ENCODE peak calls at places on chromosomes 4 and X, in six cellular contexts. One of them, this sample, is unnamed.
A peak's percentile ranks its signal among the peaks of the same experiment; 100 is the strongest.

GRCh38 chr4:41069268-41069667 is 145.1 kb downstream of the APBB2 start:
- DNase-seq in A549: no peak
- DNase-seq in GM12878: no peak
- DNase-seq in ovary: no peak
- DNase-seq in SK-N-SH: no peak
- DNase-seq in transverse colon: no peak
- DNase-seq in this sample: no peak

GRCh38 chr4:89586864-89587263 is 250.1 kb downstream of the SNCA start:
- DNase-seq in A549: no peak
- DNase-seq in transverse colon: no peak
- DNase-seq in GM12878: no peak
- DNase-seq in SK-N-SH: no peak
- DNase-seq in ovary: no peak
- DNase-seq in this sample: no peak

GRCh38 chr4:140612356-140612755 is 43.6 kb upstream of the UCP1 start:
- DNase-seq in A549: no peak
- DNase-seq in ovary: no peak
- DNase-seq in GM12878: no peak
- DNase-seq in transverse colon: no peak
- DNase-seq in SK-N-SH: no peak
- DNase-seq in this sample: no peak

GRCh38 chr4:119542575-119542974 is 86.0 kb downstream of the PDE5A start:
- DNase-seq in SK-N-SH: no peak
- DNase-seq in GM12878: no peak
- DNase-seq in transverse colon: no peak
- DNase-seq in ovary: no peak
- DNase-seq in A549: no peak
- DNase-seq in this sample: no peak

GRCh38 chr4:44535981-44536380 is 87.4 kb upstream of the KCTD8 start:
- DNase-seq in SK-N-SH: no peak
- DNase-seq in ovary: no peak
- DNase-seq in transverse colon: no peak
- DNase-seq in A549: no peak
- DNase-seq in GM12878: no peak
- DNase-seq in this sample: no peak

GRCh38 chr4:86895692-86896488 is 3.7 kb upstream of the C4orf36 start:
- DNase-seq in A549: peak; percentile 22
- DNase-seq in GM12878: no peak
- DNase-seq in ovary: no peak
- DNase-seq in transverse colon: no peak
- DNase-seq in SK-N-SH: peak; percentile 58
- DNase-seq in this sample: peak; percentile 74

GRCh38 chr4:11495291-11495690 is 66.6 kb upstream of the HS3ST1 start:
- DNase-seq in A549: no peak
- DNase-seq in SK-N-SH: no peak
- DNase-seq in ovary: no peak
- DNase-seq in transverse colon: no peak
- DNase-seq in GM12878: no peak
- DNase-seq in this sample: no peak

GRCh38 chr4:24527371-24527770 is 57.0 kb downstream of the DHX15 start:
- DNase-seq in transverse colon: no peak
- DNase-seq in SK-N-SH: no peak
- DNase-seq in GM12878: no peak
- DNase-seq in A549: no peak
- DNase-seq in ovary: no peak
- DNase-seq in this sample: no peak

GRCh38 chr4:123706961-123707360 is 310.4 kb downstream of the SPRY1 start:
- DNase-seq in SK-N-SH: no peak
- DNase-seq in transverse colon: no peak
- DNase-seq in GM12878: no peak
- DNase-seq in A549: no peak
- DNase-seq in ovary: no peak
- DNase-seq in this sample: no peak

GRCh38 chr4:134691915-134692314 is 490.3 kb upstream of the PABPC4L start:
- DNase-seq in SK-N-SH: no peak
- DNase-seq in A549: no peak
- DNase-seq in ovary: no peak
- DNase-seq in transverse colon: no peak
- DNase-seq in GM12878: no peak
- DNase-seq in this sample: no peak

GRCh38 chrX:150715180-150715579 is 22.0 kb downstream of the MTMR1 start:
- DNase-seq in SK-N-SH: no peak
- DNase-seq in ovary: no peak
- DNase-seq in transverse colon: no peak
- DNase-seq in GM12878: no peak
- DNase-seq in A549: no peak
- DNase-seq in this sample: no peak
- TF ChIP-seq EP300 in SK-N-SH: no peak
- TF ChIP-seq EP300 in ovary: no peak
- TF ChIP-seq EP300 in transverse colon: no peak
- TF ChIP-seq EP300 in GM12878: no peak
- TF ChIP-seq EP300 in A549: no peak
- TF ChIP-seq EP300 in this sample: no peak

GRCh38 chr4:169115144-169115896 is 105.3 kb upstream of the CBR4 start:
- DNase-seq in GM12878: no peak
- DNase-seq in ovary: no peak
- DNase-seq in transverse colon: peak; percentile 16
- DNase-seq in A549: no peak
- DNase-seq in SK-N-SH: no peak
- DNase-seq in this sample: no peak

GRCh38 chr4:169115897-169116254 is 105.8 kb upstream of the CBR4 start:
- DNase-seq in A549: no peak
- DNase-seq in GM12878: no peak
- DNase-seq in ovary: no peak
- DNase-seq in SK-N-SH: no peak
- DNase-seq in transverse colon: peak; percentile 19
- DNase-seq in this sample: no peak

GRCh38 chr4:169117591-169118081 is 107.6 kb upstream of the CBR4 start:
- DNase-seq in SK-N-SH: no peak
- DNase-seq in transverse colon: no peak
- DNase-seq in GM12878: no peak
- DNase-seq in ovary: no peak
- DNase-seq in A549: no peak
- DNase-seq in this sample: no peak

GRCh38 chr4:169114341-169114974 is 104.4 kb upstream of the CBR4 start:
- DNase-seq in transverse colon: no peak
- DNase-seq in GM12878: no peak
- DNase-seq in A549: no peak
- DNase-seq in SK-N-SH: no peak
- DNase-seq in ovary: no peak
- DNase-seq in this sample: no peak

GRCh38 chr4:169116270-169116901 is 106.3 kb upstream of the CBR4 start:
- DNase-seq in A549: no peak
- DNase-seq in GM12878: no peak
- DNase-seq in SK-N-SH: no peak
- DNase-seq in ovary: no peak
- DNase-seq in transverse colon: no peak
- DNase-seq in this sample: no peak
- TF ChIP-seq EP300 in A549: no peak
- TF ChIP-seq EP300 in GM12878: no peak
- TF ChIP-seq EP300 in SK-N-SH: no peak
- TF ChIP-seq EP300 in ovary: no peak
- TF ChIP-seq EP300 in transverse colon: no peak
- TF ChIP-seq EP300 in this sample: no peak

GRCh38 chr4:148893095-148893494 is 450.9 kb upstream of the NR3C2 start:
- DNase-seq in GM12878: no peak
- DNase-seq in ovary: no peak
- DNase-seq in SK-N-SH: no peak
- DNase-seq in A549: no peak
- DNase-seq in transverse colon: no peak
- DNase-seq in this sample: no peak
- TF ChIP-seq EP300 in GM12878: no peak
- TF ChIP-seq EP300 in ovary: no peak
- TF ChIP-seq EP300 in SK-N-SH: no peak
- TF ChIP-seq EP300 in A549: no peak
- TF ChIP-seq EP300 in transverse colon: no peak
- TF ChIP-seq EP300 in this sample: no peak

DNA sequence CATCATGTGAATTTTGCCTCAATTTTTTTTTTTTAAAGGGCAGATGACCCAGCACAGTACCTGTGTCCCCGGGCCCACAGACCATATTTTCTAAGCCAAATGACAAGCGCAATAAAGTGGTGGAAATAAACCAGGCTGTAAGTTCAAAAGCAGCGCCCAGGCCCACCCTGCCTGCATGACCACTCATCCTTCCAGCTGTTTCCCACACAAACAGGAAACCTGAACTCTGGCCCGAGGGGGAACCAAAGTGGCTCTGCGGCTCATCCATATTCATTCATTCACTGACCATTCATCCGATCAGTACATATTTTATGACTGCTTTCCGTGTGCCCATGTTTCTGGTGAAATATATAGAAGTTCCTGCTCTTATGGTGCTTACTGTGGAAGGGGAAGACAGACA is 33.7 kb upstream of the CRMP1 start:
- DNase-seq in A549: no peak
- DNase-seq in transverse colon: no peak
- DNase-seq in SK-N-SH: no peak
- DNase-seq in GM12878: no peak
- DNase-seq in ovary: no peak
- DNase-seq in this sample: no peak
- TF ChIP-seq EP300 in A549: no peak
- TF ChIP-seq EP300 in transverse colon: no peak
- TF ChIP-seq EP300 in SK-N-SH: no peak
- TF ChIP-seq EP300 in GM12878: no peak
- TF ChIP-seq EP300 in ovary: no peak
- TF ChIP-seq EP300 in this sample: no peak

DNA sequence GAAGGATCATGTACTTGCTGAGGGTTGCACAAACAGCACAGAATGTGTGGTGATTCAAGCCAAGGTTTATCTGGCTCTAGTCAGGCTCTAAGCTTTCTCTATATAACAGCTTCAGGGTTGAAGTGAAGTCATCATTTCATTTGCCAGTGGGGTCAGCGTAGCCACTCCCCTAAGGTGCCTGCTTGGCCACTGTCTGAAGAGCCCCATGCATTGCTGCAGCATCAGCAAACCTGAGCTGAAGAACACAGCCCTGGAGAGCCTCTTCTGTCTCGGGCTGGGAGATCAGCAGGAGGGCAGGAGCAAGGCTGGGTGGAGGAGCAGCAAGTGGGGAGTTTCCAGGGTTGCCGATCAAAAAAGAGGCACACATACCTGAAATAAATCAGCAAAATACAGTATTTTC is 193.1 kb upstream of the LCORL start:
- DNase-seq in transverse colon: no peak
- DNase-seq in SK-N-SH: no peak
- DNase-seq in ovary: no peak
- DNase-seq in GM12878: no peak
- DNase-seq in A549: no peak
- DNase-seq in this sample: no peak
- TF ChIP-seq EP300 in transverse colon: no peak
- TF ChIP-seq EP300 in SK-N-SH: no peak
- TF ChIP-seq EP300 in ovary: no peak
- TF ChIP-seq EP300 in GM12878: no peak
- TF ChIP-seq EP300 in A549: no peak
- TF ChIP-seq EP300 in this sample: no peak

GRCh38 chr4:55560096-55560495 is 13.4 kb upstream of the CLOCK start:
- DNase-seq in GM12878: no peak
- DNase-seq in A549: no peak
- DNase-seq in SK-N-SH: no peak
- DNase-seq in ovary: no peak
- DNase-seq in transverse colon: no peak
- DNase-seq in this sample: no peak
- TF ChIP-seq EP300 in GM12878: no peak
- TF ChIP-seq EP300 in A549: no peak
- TF ChIP-seq EP300 in SK-N-SH: no peak
- TF ChIP-seq EP300 in ovary: no peak
- TF ChIP-seq EP300 in transverse colon: no peak
- TF ChIP-seq EP300 in this sample: no peak

DNA sequence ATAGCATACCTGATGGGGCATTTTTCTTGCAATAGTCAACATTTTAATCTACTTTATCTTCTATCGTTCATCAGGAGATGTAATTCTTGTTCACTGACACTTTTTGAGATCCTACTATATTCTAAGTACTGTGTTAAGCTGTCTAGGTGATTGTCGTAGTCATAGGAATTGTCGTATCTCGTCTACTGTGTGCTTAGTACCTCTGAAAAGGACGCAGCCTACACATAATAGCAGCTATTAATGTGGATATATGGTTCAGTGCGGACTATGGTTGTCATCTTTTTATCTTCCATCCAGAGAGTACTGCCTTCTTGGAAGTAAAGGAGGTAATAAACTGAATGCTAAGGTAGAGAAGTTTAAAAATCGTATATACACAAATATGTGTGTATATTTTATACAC is 21.9 kb upstream of the CFAP299 start:
- DNase-seq in A549: no peak
- DNase-seq in SK-N-SH: no peak
- DNase-seq in GM12878: no peak
- DNase-seq in transverse colon: no peak
- DNase-seq in ovary: no peak
- DNase-seq in this sample: no peak
- TF ChIP-seq EP300 in A549: no peak
- TF ChIP-seq EP300 in SK-N-SH: no peak
- TF ChIP-seq EP300 in GM12878: no peak
- TF ChIP-seq EP300 in transverse colon: no peak
- TF ChIP-seq EP300 in ovary: no peak
- TF ChIP-seq EP300 in this sample: no peak

GRCh38 chr4:122531038-122531437 is 74.5 kb upstream of the IL2 start:
- DNase-seq in transverse colon: no peak
- DNase-seq in SK-N-SH: no peak
- DNase-seq in ovary: no peak
- DNase-seq in GM12878: no peak
- DNase-seq in A549: no peak
- DNase-seq in this sample: no peak

GRCh38 chr4:122534776-122535175 is 78.3 kb upstream of the IL2 start:
- DNase-seq in ovary: no peak
- DNase-seq in transverse colon: no peak
- DNase-seq in A549: no peak
- DNase-seq in GM12878: no peak
- DNase-seq in SK-N-SH: no peak
- DNase-seq in this sample: no peak

GRCh38 chr4:122531514-122531913 is 75.0 kb upstream of the IL2 start:
- DNase-seq in transverse colon: no peak
- DNase-seq in SK-N-SH: no peak
- DNase-seq in A549: no peak
- DNase-seq in ovary: no peak
- DNase-seq in GM12878: no peak
- DNase-seq in this sample: no peak

GRCh38 chr4:122536001-122536400 is 79.5 kb upstream of the IL2 start:
- DNase-seq in A549: no peak
- DNase-seq in transverse colon: no peak
- DNase-seq in SK-N-SH: no peak
- DNase-seq in ovary: no peak
- DNase-seq in GM12878: no peak
- DNase-seq in this sample: no peak

DNA sequence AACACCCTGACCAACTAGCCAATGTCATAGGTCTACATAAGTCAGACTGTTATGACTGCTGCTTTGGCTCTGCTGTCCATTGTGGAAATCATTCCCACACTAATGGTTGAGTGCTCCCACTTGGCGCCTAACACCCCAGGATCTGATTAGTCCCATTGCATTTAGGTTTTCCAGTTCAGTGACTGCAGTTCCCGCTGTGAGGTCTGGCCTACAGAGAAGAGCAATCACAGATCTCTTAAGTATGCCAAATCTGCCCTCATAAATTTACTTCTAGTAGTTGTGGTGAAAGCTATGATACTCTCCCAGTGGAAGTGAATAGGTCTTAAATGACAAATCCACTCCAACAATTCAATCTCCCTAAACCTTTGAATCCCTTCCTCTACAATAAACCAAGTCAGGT is 77.3 kb upstream of the IL2 start:
- DNase-seq in SK-N-SH: no peak
- DNase-seq in ovary: no peak
- DNase-seq in A549: no peak
- DNase-seq in GM12878: no peak
- DNase-seq in transverse colon: no peak
- DNase-seq in this sample: no peak
- TF ChIP-seq EP300 in SK-N-SH: no peak
- TF ChIP-seq EP300 in ovary: no peak
- TF ChIP-seq EP300 in A549: no peak
- TF ChIP-seq EP300 in GM12878: no peak
- TF ChIP-seq EP300 in transverse colon: no peak
- TF ChIP-seq EP300 in this sample: no peak